ENCODE peak calls at places on chromosomes 5 and 9, in seven cellular contexts. R is AG04450, D is PC-3, Q is heart right ventricle, V is choroid plexus epithelial cell, X is ovary, J is coronary artery. K is an unnamed sample.

GRCh38 chr5:112109331-112109993 is 309.6 kb downstream of the EPB41L4A start:
- DNase-seq in R (peak; percentile 83), D (peak; percentile 71), Q (peak; percentile 11), V (peak; percentile 85), X (no peak), J (no peak), K (peak; percentile 63)

GRCh38 chr5:142301487-142302035 is 23.3 kb downstream of the SPRY4 start:
- DNase-seq in R (no peak), D (no peak), Q (no peak), V (no peak), X (no peak), J (no peak), K (no peak)

GRCh38 chr5:18792145-18792544 is 1157.9 kb downstream of the TAF11L14 start:
- DNase-seq in R (no peak), D (peak; percentile 99), Q (no peak), V (no peak), X (no peak), J (no peak), K (no peak)

GRCh38 chr5:158051036-158051435 is 192.1 kb upstream of the CLINT1 start:
- DNase-seq in R (no peak), D (peak; percentile 72), Q (no peak), V (no peak), X (no peak), J (no peak), K (no peak)

GRCh38 chr5:156431956-156432829 is 105.2 kb downstream of the SGCD start:
- DNase-seq in R (no peak), D (no peak), Q (no peak), V (no peak), X (no peak), J (no peak), K (no peak)

GRCh38 chr9:132443951-132444615 is 34.1 kb downstream of the CFAP77 start:
- DNase-seq in R (no peak), D (no peak), Q (no peak), V (no peak), X (no peak), J (no peak), K (no peak)

GRCh38 chr9:3912817-3913216 is 387.0 kb upstream of the RFX3 start:
- DNase-seq in R (no peak), D (no peak), Q (no peak), V (peak; percentile 79), X (no peak), J (no peak), K (no peak)

GRCh38 chr9:33166263-33167083 is 663 bp downstream of the B4GALT1 start:
- DNase-seq in R (no peak), D (no peak), Q (peak; percentile 70), V (peak; percentile 32), X (peak; percentile 71), J (peak; percentile 87), K (no peak)

GRCh38 chr9:95343725-95344287 is 26.3 kb upstream of the FANCC start:
- DNase-seq in R (no peak), D (no peak), Q (no peak), V (no peak), X (no peak), J (no peak), K (no peak)

GRCh38 chr9:95770653-95771131 is 104.8 kb upstream of the ERCC6L2 start:
- DNase-seq in R (no peak), D (no peak), Q (no peak), V (no peak), X (no peak), J (no peak), K (no peak)

GRCh38 chr9:133716564-133717112 is 21.5 kb downstream of the SARDH start:
- DNase-seq in R (no peak), D (no peak), Q (peak; percentile 64), V (peak; percentile 47), X (peak; percentile 34), J (no peak), K (no peak)

GRCh38 chr5:81748556-81748955 is 2.3 kb downstream of the SSBP2 start:
- DNase-seq in R (no peak), D (no peak), Q (no peak), V (peak; percentile 31), X (no peak), J (no peak), K (no peak)
- TF ChIP-seq CTCF in R (no peak), D (no peak), Q (no peak), V (peak; percentile 17), X (no peak), J (no peak), K (no peak)

DNA sequence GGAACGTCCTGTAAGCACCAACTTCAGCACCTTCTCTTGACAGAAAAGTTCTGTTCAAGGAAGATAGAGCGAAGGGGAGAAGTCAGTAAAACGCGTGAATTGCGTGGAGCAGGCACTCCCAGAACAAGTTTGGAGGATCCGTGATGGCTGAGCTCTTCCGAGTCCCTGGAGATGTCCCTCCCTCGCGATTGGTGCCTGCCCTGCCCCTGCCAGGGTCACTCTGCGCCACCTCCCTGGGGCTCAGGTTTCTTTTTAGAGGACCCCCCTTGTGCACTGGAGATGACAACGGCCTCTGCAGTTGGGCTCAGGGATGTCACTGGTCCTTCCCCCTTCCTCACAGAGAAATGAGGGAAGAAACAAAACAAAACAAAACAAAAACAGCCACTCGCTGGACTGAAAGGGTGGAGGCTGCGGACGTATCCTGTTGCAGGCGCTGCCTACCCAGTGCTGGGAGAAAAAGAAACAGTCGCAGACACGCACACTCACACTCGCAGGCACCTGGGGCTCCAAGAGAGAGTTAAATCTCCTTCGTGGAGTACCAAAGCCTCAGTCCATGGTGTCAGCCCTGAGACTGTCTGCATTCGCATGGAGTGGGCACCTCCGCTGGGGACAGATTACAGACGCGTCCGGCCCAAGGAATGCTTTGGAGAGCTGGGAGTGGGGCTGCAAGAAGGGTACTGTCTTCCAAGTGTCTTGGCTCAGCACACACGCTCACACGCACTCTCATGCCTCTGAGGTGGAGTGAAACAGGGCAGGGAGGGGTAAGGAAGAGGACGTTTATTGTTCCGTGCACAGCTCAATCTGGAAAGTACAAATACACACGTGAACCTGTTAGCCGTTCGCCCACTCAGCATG is 512.6 kb downstream of the SLCO4C1 start:
- DNase-seq in R (no peak), D (peak; percentile 25), Q (no peak), V (no peak), X (no peak), J (no peak), K (no peak)
- H3K4me3 ChIP-seq in R (peak overlapping the region; percentile 46), D (peak overlapping the region; percentile 71), Q (peak overlapping the region; percentile 5), V (peak overlapping the region; percentile 9), X (no peak overlapping the region), J (peak overlapping the region; percentile 30), K (peak overlapping the region; percentile 9)

GRCh38 chr9:99326112-99326916 is 104.2 kb downstream of the SEC61B start:
- DNase-seq in R (no peak), D (peak; percentile 13), Q (no peak), V (peak; percentile 17), X (no peak), J (no peak), K (no peak)
- TF ChIP-seq CTCF in R (no peak), D (no peak), Q (no peak), V (peak; percentile 1), X (no peak), J (no peak), K (no peak)

DNA sequence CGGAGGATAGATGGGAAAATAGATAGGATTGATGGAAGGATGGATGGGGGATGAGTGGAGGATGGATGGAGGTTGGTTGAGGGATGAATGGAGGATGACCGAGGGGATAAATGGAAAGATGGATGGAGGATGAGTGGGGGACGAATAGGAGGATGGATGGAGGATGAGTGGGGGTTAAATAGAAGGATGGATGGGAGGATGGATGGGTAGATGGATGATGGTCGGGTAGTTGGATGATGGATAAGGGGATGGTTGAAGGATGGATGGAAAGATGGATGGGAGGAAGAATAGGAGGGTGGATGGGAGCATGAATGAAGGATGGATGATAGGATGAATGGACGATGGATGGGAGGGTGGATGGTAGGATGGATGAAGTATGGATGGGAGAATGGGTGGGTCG is 219.3 kb upstream of the IER5L start:
- DNase-seq in R (no peak), D (no peak), Q (no peak), V (no peak), X (no peak), J (no peak), K (no peak)
- H3K4me3 ChIP-seq in R (no peak overlapping the region), D (no peak overlapping the region), Q (no peak overlapping the region), V (no peak overlapping the region), X (no peak overlapping the region), J (no peak overlapping the region), K (no peak overlapping the region)

DNA sequence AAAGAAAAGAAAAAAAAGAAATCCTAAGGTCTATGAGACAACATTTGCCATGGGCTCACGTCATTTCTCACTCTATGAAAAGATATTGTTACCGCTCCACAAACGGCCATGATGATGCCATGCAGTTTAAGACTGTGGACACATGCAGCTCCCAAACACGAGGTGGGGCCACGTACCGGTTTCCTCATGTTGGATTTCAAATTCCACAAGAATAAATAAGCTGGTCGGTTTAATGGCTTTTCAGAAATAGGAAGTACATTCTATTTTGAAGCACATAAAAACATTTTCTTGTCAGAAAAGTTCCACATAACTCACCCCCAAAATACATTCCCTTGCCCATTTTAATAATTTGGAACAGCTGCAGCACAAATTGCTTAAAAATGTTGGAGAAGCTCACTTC is 130.6 kb downstream of the MYO10 start:
- DNase-seq in R (no peak), D (no peak), Q (no peak), V (no peak), X (no peak), J (no peak), K (peak; percentile 71)
- TF ChIP-seq CTCF in R (no peak), D (no peak), Q (no peak), V (no peak), X (no peak), J (no peak), K (peak; percentile 54)

K was measured in BJ.